ENCODE peak calls at places on chromosome 3, in seven cellular contexts. One of them, this sample, is unnamed.
A peak's percentile ranks its signal among the peaks of the same experiment; 100 is the strongest.

GRCh38 chr3:52249683-52250082 is 4.1 kb downstream of the PPM1M start:
- DNase-seq in AG04450: no peak
- DNase-seq in heart right ventricle: no peak
- DNase-seq in HCT116: no peak
- DNase-seq in PC-3: no peak
- DNase-seq in MM.1S: no peak
- DNase-seq in cardiac muscle cell: no peak
- DNase-seq in this sample: no peak

GRCh38 chr3:71662553-71662952 is 62.6 kb downstream of the EIF4E3 start:
- DNase-seq in AG04450: no peak
- DNase-seq in heart right ventricle: no peak
- DNase-seq in HCT116: no peak
- DNase-seq in PC-3: no peak
- DNase-seq in MM.1S: no peak
- DNase-seq in cardiac muscle cell: no peak
- DNase-seq in this sample: no peak

GRCh38 chr3:185865277-185865676 is 40.4 kb upstream of the IGF2BP2 start:
- DNase-seq in AG04450: no peak
- DNase-seq in heart right ventricle: no peak
- DNase-seq in HCT116: no peak
- DNase-seq in PC-3: no peak
- DNase-seq in MM.1S: no peak
- DNase-seq in cardiac muscle cell: no peak
- DNase-seq in this sample: no peak

GRCh38 chr3:72460215-72461174 is 387.8 kb downstream of the SHQ1 start:
- DNase-seq in AG04450: no peak
- DNase-seq in heart right ventricle: no peak
- DNase-seq in HCT116: no peak
- DNase-seq in PC-3: no peak
- DNase-seq in MM.1S: no peak
- DNase-seq in cardiac muscle cell: no peak
- DNase-seq in this sample: no peak

GRCh38 chr3:97487587-97487986 is 277.0 kb upstream of the ARL6 start:
- DNase-seq in AG04450: no peak
- DNase-seq in heart right ventricle: no peak
- DNase-seq in HCT116: no peak
- DNase-seq in PC-3: no peak
- DNase-seq in MM.1S: no peak
- DNase-seq in cardiac muscle cell: no peak
- DNase-seq in this sample: no peak

GRCh38 chr3:148943531-148944200 is 47.7 kb upstream of the GYG1 start:
- DNase-seq in AG04450: peak; percentile 41
- DNase-seq in heart right ventricle: no peak
- DNase-seq in HCT116: peak; percentile 66
- DNase-seq in PC-3: peak; percentile 93
- DNase-seq in MM.1S: peak; percentile 86
- DNase-seq in cardiac muscle cell: peak; percentile 71
- DNase-seq in this sample: peak; percentile 26

GRCh38 chr3:107216711-107217110 is 160.5 kb upstream of the CCDC54 start:
- DNase-seq in AG04450: no peak
- DNase-seq in heart right ventricle: peak; percentile 24
- DNase-seq in HCT116: no peak
- DNase-seq in PC-3: peak; percentile 91
- DNase-seq in MM.1S: no peak
- DNase-seq in cardiac muscle cell: no peak
- DNase-seq in this sample: no peak

GRCh38 chr3:187016639-187017345 is 86.5 kb downstream of the ST6GAL1 start:
- DNase-seq in AG04450: no peak
- DNase-seq in heart right ventricle: no peak
- DNase-seq in HCT116: no peak
- DNase-seq in PC-3: peak; percentile 9
- DNase-seq in MM.1S: no peak
- DNase-seq in cardiac muscle cell: no peak
- DNase-seq in this sample: no peak

GRCh38 chr3:77147836-77148578 is 108.1 kb downstream of the ROBO2 start:
- DNase-seq in AG04450: no peak
- DNase-seq in heart right ventricle: no peak
- DNase-seq in HCT116: no peak
- DNase-seq in PC-3: no peak
- DNase-seq in MM.1S: no peak
- DNase-seq in cardiac muscle cell: no peak
- DNase-seq in this sample: no peak

GRCh38 chr3:185823280-185824044 is 1.4 kb downstream of the IGF2BP2 start:
- DNase-seq in AG04450: no peak
- DNase-seq in heart right ventricle: peak; percentile 42
- DNase-seq in HCT116: no peak
- DNase-seq in PC-3: peak; percentile 38
- DNase-seq in MM.1S: peak; percentile 52
- DNase-seq in cardiac muscle cell: peak; percentile 72
- DNase-seq in this sample: peak; percentile 24

GRCh38 chr3:120126016-120126415 is 31.8 kb upstream of the GSK3B start:
- DNase-seq in AG04450: no peak
- DNase-seq in heart right ventricle: no peak
- DNase-seq in HCT116: no peak
- DNase-seq in PC-3: no peak
- DNase-seq in MM.1S: no peak
- DNase-seq in cardiac muscle cell: no peak
- DNase-seq in this sample: no peak

GRCh38 chr3:40120816-40121215 is 188.7 kb upstream of the EIF1B start:
- DNase-seq in AG04450: no peak
- DNase-seq in heart right ventricle: no peak
- DNase-seq in HCT116: no peak
- DNase-seq in PC-3: peak; percentile 21
- DNase-seq in MM.1S: no peak
- DNase-seq in cardiac muscle cell: peak; percentile 56
- DNase-seq in this sample: no peak

GRCh38 chr3:197456271-197457091 is 99.3 kb downstream of the BDH1 start:
- DNase-seq in AG04450: peak; percentile 75
- DNase-seq in heart right ventricle: peak; percentile 86
- DNase-seq in HCT116: peak; percentile 54
- DNase-seq in PC-3: no peak
- DNase-seq in MM.1S: peak; percentile 83
- DNase-seq in cardiac muscle cell: peak; percentile 88
- DNase-seq in this sample: peak; percentile 64

GRCh38 chr3:127445581-127446368 is 144.8 kb downstream of the TPRA1 start:
- DNase-seq in AG04450: no peak
- DNase-seq in heart right ventricle: no peak
- DNase-seq in HCT116: no peak
- DNase-seq in PC-3: no peak
- DNase-seq in MM.1S: no peak
- DNase-seq in cardiac muscle cell: no peak
- DNase-seq in this sample: no peak

GRCh38 chr3:176951144-176951543 is 246.1 kb downstream of the TBL1XR1 start:
- DNase-seq in AG04450: no peak
- DNase-seq in heart right ventricle: peak; percentile 65
- DNase-seq in HCT116: no peak
- DNase-seq in PC-3: peak; percentile 28
- DNase-seq in MM.1S: no peak
- DNase-seq in cardiac muscle cell: no peak
- DNase-seq in this sample: no peak

GRCh38 chr3:64502284-64502683 is 185.5 kb downstream of the ADAMTS9 start:
- DNase-seq in AG04450: peak; percentile 61
- DNase-seq in heart right ventricle: no peak
- DNase-seq in HCT116: no peak
- DNase-seq in PC-3: no peak
- DNase-seq in MM.1S: no peak
- DNase-seq in cardiac muscle cell: no peak
- DNase-seq in this sample: no peak

GRCh38 chr3:142288032-142288638 is 62.8 kb upstream of the GK5 start:
- DNase-seq in AG04450: no peak
- DNase-seq in heart right ventricle: no peak
- DNase-seq in HCT116: peak; percentile 12
- DNase-seq in PC-3: no peak
- DNase-seq in MM.1S: no peak
- DNase-seq in cardiac muscle cell: no peak
- DNase-seq in this sample: peak; percentile 10

GRCh38 chr3:35665390-35666055 is 26.2 kb downstream of the ARPP21 start:
- DNase-seq in AG04450: no peak
- DNase-seq in heart right ventricle: no peak
- DNase-seq in HCT116: no peak
- DNase-seq in PC-3: peak; percentile 46
- DNase-seq in MM.1S: no peak
- DNase-seq in cardiac muscle cell: no peak
- DNase-seq in this sample: no peak

GRCh38 chr3:116067275-116067674 is 378.0 kb downstream of the LSAMP start:
- DNase-seq in AG04450: no peak
- DNase-seq in heart right ventricle: no peak
- DNase-seq in HCT116: no peak
- DNase-seq in PC-3: no peak
- DNase-seq in MM.1S: no peak
- DNase-seq in cardiac muscle cell: no peak
- DNase-seq in this sample: no peak

GRCh38 chr3:148882288-148882687 is 17.2 kb downstream of the CPA3 start:
- DNase-seq in AG04450: no peak
- DNase-seq in heart right ventricle: no peak
- DNase-seq in HCT116: no peak
- DNase-seq in PC-3: peak; percentile 41
- DNase-seq in MM.1S: no peak
- DNase-seq in cardiac muscle cell: no peak
- DNase-seq in this sample: no peak

GRCh38 chr3:134057006-134057832 is 27.5 kb upstream of the SLCO2A1 start:
- DNase-seq in AG04450: no peak
- DNase-seq in heart right ventricle: no peak
- DNase-seq in HCT116: no peak
- DNase-seq in PC-3: no peak
- DNase-seq in MM.1S: no peak
- DNase-seq in cardiac muscle cell: no peak
- DNase-seq in this sample: no peak

GRCh38 chr3:46354984-46355383 is 1.1 kb downstream of the CCR2 start:
- DNase-seq in AG04450: no peak
- DNase-seq in heart right ventricle: no peak
- DNase-seq in HCT116: no peak
- DNase-seq in PC-3: no peak
- DNase-seq in MM.1S: no peak
- DNase-seq in cardiac muscle cell: no peak
- DNase-seq in this sample: no peak
- H3K27me3 ChIP-seq in AG04450: peaks cover 19% of the 10 kb centered on the region
- H3K27me3 ChIP-seq in heart right ventricle: no peaks in the 10 kb centered on the region
- H3K27me3 ChIP-seq in HCT116: peaks cover 62% of the 10 kb centered on the region
- H3K27me3 ChIP-seq in PC-3: peaks cover 18% of the 10 kb centered on the region
- H3K27me3 ChIP-seq in MM.1S: no peaks in the 10 kb centered on the region
- H3K27me3 ChIP-seq in cardiac muscle cell: peaks cover 3% of the 10 kb centered on the region
- H3K27me3 ChIP-seq in this sample: no peaks in the 10 kb centered on the region

GRCh38 chr3:124634210-124635168 is 95.8 kb upstream of the UMPS start:
- DNase-seq in AG04450: no peak
- DNase-seq in heart right ventricle: no peak
- DNase-seq in HCT116: no peak
- DNase-seq in PC-3: no peak
- DNase-seq in MM.1S: no peak
- DNase-seq in cardiac muscle cell: no peak
- DNase-seq in this sample: no peak
- H3K27me3 ChIP-seq in AG04450: peaks cover 29% of the 10 kb centered on the region
- H3K27me3 ChIP-seq in heart right ventricle: no peaks in the 10 kb centered on the region
- H3K27me3 ChIP-seq in HCT116: no peaks in the 10 kb centered on the region
- H3K27me3 ChIP-seq in PC-3: no peaks in the 10 kb centered on the region
- H3K27me3 ChIP-seq in MM.1S: no peaks in the 10 kb centered on the region
- H3K27me3 ChIP-seq in cardiac muscle cell: no peaks in the 10 kb centered on the region
- H3K27me3 ChIP-seq in this sample: no peaks in the 10 kb centered on the region

GRCh38 chr3:184588776-184589175 is 27.2 kb downstream of the EPHB3 start:
- DNase-seq in AG04450: no peak
- DNase-seq in heart right ventricle: no peak
- DNase-seq in HCT116: no peak
- DNase-seq in PC-3: no peak
- DNase-seq in MM.1S: no peak
- DNase-seq in cardiac muscle cell: no peak
- DNase-seq in this sample: no peak

GRCh38 chr3:184591789-184592188 is 30.2 kb downstream of the EPHB3 start:
- DNase-seq in AG04450: no peak
- DNase-seq in heart right ventricle: no peak
- DNase-seq in HCT116: no peak
- DNase-seq in PC-3: no peak
- DNase-seq in MM.1S: no peak
- DNase-seq in cardiac muscle cell: no peak
- DNase-seq in this sample: no peak

GRCh38 chr3:184593201-184593922 is 31.8 kb downstream of the EPHB3 start:
- DNase-seq in AG04450: no peak
- DNase-seq in heart right ventricle: no peak
- DNase-seq in HCT116: no peak
- DNase-seq in PC-3: no peak
- DNase-seq in MM.1S: no peak
- DNase-seq in cardiac muscle cell: no peak
- DNase-seq in this sample: no peak

GRCh38 chr3:184592411-184593200 is 31.0 kb downstream of the EPHB3 start:
- DNase-seq in AG04450: no peak
- DNase-seq in heart right ventricle: no peak
- DNase-seq in HCT116: no peak
- DNase-seq in PC-3: no peak
- DNase-seq in MM.1S: no peak
- DNase-seq in cardiac muscle cell: peak; percentile 67
- DNase-seq in this sample: no peak

DNA sequence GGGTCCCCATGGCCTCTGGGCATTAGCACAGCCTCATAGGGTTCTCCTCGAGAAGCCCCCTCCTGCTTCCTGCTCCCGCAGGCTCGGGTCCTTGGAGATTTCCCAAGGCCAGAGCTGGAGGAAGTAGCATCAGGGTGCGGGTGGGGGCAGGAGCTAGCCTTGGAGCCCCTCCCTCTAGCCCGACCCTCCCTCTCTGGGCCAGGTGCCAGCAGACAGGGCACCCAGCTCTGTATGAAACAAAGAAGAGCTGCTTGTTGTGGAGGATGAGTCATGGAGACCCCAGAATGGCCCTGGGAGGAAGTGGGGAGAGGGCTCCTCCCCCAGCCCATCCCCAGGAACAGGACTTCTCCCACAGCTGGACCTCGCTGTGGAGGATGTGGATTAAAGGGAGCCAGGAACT is 29.2 kb downstream of the EPHB3 start:
- DNase-seq in AG04450: no peak
- DNase-seq in heart right ventricle: no peak
- DNase-seq in HCT116: no peak
- DNase-seq in PC-3: no peak
- DNase-seq in MM.1S: no peak
- DNase-seq in cardiac muscle cell: no peak
- DNase-seq in this sample: no peak
- H3K27me3 ChIP-seq in AG04450: peaks cover 10% of the 10 kb centered on the region
- H3K27me3 ChIP-seq in heart right ventricle: no peaks in the 10 kb centered on the region
- H3K27me3 ChIP-seq in HCT116: no peaks in the 10 kb centered on the region
- H3K27me3 ChIP-seq in PC-3: no peaks in the 10 kb centered on the region
- H3K27me3 ChIP-seq in MM.1S: peaks cover 69% of the 10 kb centered on the region
- H3K27me3 ChIP-seq in cardiac muscle cell: no peaks in the 10 kb centered on the region
- H3K27me3 ChIP-seq in this sample: no peaks in the 10 kb centered on the region

DNA sequence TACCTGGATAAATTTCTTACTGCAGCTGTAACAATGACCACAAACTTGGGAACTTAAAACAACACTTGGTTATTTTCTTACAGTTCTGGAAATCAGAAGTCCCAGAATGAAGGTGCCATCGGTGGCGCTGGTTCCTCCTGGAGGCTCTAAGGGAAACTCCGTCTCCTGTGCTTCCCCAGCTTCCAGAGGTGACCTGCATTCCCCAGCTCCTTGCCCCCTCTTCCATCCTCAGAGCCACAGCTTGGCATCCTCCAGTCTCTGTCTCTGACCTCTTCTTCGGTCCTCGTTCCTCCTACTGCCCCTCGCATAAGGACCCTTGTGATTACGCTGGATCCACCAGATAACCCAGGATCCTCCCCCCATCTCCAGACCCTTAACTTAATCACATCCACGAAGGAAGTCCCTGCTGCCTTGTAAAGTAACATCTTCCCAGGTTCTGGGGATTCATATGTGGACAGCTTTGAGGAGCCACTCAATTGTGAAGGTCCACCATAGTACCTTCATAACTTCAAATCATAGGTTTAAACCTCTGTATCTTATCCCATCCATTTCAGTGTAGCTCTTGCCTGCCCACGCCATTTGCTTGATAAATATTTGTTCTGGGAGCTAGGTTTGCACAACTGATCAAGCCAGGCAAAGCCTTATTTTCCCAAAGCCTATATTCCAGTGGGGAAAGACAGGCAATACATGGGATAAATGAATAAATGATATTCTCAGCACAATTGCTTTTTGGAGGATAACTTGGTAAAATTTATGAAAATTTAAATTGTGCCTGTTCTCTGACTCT is 34.8 kb downstream of the KLF15 start:
- DNase-seq in AG04450: no peak
- DNase-seq in heart right ventricle: no peak
- DNase-seq in HCT116: no peak
- DNase-seq in PC-3: no peak
- DNase-seq in MM.1S: no peak
- DNase-seq in cardiac muscle cell: no peak
- DNase-seq in this sample: no peak
- H3K27me3 ChIP-seq in AG04450: peaks cover 4% of the 10 kb centered on the region
- H3K27me3 ChIP-seq in heart right ventricle: no peaks in the 10 kb centered on the region
- H3K27me3 ChIP-seq in HCT116: peaks cover 6% of the 10 kb centered on the region
- H3K27me3 ChIP-seq in PC-3: peaks cover 21% of the 10 kb centered on the region
- H3K27me3 ChIP-seq in MM.1S: no peaks in the 10 kb centered on the region
- H3K27me3 ChIP-seq in cardiac muscle cell: no peaks in the 10 kb centered on the region
- H3K27me3 ChIP-seq in this sample: no peaks in the 10 kb centered on the region

This sample was measured in prostate gland.